ENCODE peak calls at places on chromosomes 6 and 20, in eight cellular contexts. P is astrocyte of the spinal cord, Z is body of pancreas, I is heart left ventricle, N is pancreas, F is brain microvascular endothelial cell, Q is psoas muscle, E is HCT116. S is an unnamed sample.

GRCh38 chr6:30972816-30973215 is 10.7 kb upstream of the MUC21 start:
- DNase-seq in Q (no peak), Z (no peak), N (no peak), F (no peak), P (no peak), I (no peak), E (no peak), S (no peak)

GRCh38 chr20:17912916-17913315 is 55.7 kb downstream of the SNX5 start:
- DNase-seq in Z (no peak), P (no peak), N (no peak), F (no peak), I (no peak), E (no peak), Q (no peak), S (no peak)

GRCh38 chr6:42028234-42029061 is 21.9 kb upstream of the TAF8 start:
- DNase-seq in Q (no peak), P (peak), F (peak), I (peak), N (no peak), Z (no peak), E (no peak), S (no peak)

GRCh38 chr6:159758031-159759001 is 3.5 kb upstream of the ACAT2 start:
- DNase-seq in N (no peak), I (no peak), E (peak), Q (no peak), Z (no peak), F (peak), P (peak), S (peak)

GRCh38 chr20:56447227-56447626 is 21.2 kb upstream of the RTF2 start:
- DNase-seq in Q (no peak), F (no peak), Z (no peak), P (no peak), E (no peak), I (no peak), N (no peak), S (no peak)

GRCh38 chr6:124683507-124683906 is 278.7 kb upstream of the RNF217 start:
- DNase-seq in P (no peak), N (no peak), E (no peak), Z (no peak), Q (no peak), F (no peak), I (no peak), S (no peak)

GRCh38 chr20:32775240-32775991 is 13.2 kb downstream of the DNMT3B start:
- DNase-seq in F (no peak), P (no peak), Q (no peak), N (no peak), E (no peak), Z (no peak), I (no peak), S (no peak)

GRCh38 chr20:15945301-15945700 is 627.9 kb downstream of the KIF16B start:
- DNase-seq in E (no peak), N (no peak), F (no peak), P (no peak), I (no peak), Z (no peak), Q (no peak), S (no peak)

GRCh38 chr6:137852346-137852745 is 14.7 kb upstream of the TNFAIP3 start:
- DNase-seq in P (no peak), E (no peak), I (no peak), Z (no peak), F (no peak), N (no peak), Q (no peak), S (no peak)

GRCh38 chr6:134379599-134379998 is 61.7 kb upstream of the SGK1 start:
- DNase-seq in F (no peak), Q (no peak), E (no peak), P (no peak), I (no peak), Z (no peak), N (no peak), S (no peak)

GRCh38 chr6:79257381-79258205 is 23.1 kb upstream of the HMGN3 start:
- DNase-seq in P (peak), I (no peak), Z (no peak), E (no peak), N (no peak), Q (no peak), F (peak), S (no peak)

GRCh38 chr6:7621761-7622160 is 31.8 kb downstream of the SNRNP48 start:
- DNase-seq in F (no peak), P (no peak), Z (no peak), E (no peak), I (no peak), N (no peak), Q (no peak), S (no peak)

GRCh38 chr6:127641905-127642304 is 64.9 kb downstream of the C6orf58 start:
- DNase-seq in P (peak), E (peak), I (no peak), Q (no peak), N (no peak), Z (peak), F (peak), S (peak)

GRCh38 chr6:166032366-166033171 is 135.1 kb downstream of the TBXT start:
- DNase-seq in Q (peak), P (peak), Z (peak), E (peak), I (peak), N (peak), F (peak), S (peak)

GRCh38 chr6:136790411-136791295 is 1.6 kb downstream of the MAP3K5 start:
- DNase-seq in F (no peak), I (no peak), N (no peak), E (no peak), Z (no peak), P (peak), Q (no peak), S (no peak)

GRCh38 chr6:12291785-12292604 is 1.8 kb downstream of the EDN1 start:
- DNase-seq in E (no peak), Z (peak), I (no peak), N (peak), Q (no peak), F (no peak), P (peak), S (no peak)

GRCh38 chr6:143027058-143027457 is 33.6 kb upstream of the AIG1 start:
- DNase-seq in N (peak), E (peak), F (peak), Q (peak), Z (peak), I (peak), P (peak), S (no peak)

GRCh38 chr6:22251331-22251730 is 45.5 kb downstream of the PRL start:
- DNase-seq in Q (no peak), F (no peak), Z (no peak), I (no peak), P (peak), N (no peak), E (no peak), S (peak)

GRCh38 chr6:55980627-55981211 is 105.3 kb upstream of the BMP5 start:
- DNase-seq in Z (peak), Q (no peak), P (peak), N (no peak), F (peak), I (no peak), E (peak), S (peak)

GRCh38 chr20:25221592-25222460 is 26.1 kb upstream of the PYGB start:
- DNase-seq in E (no peak), F (no peak), Q (peak), P (no peak), N (no peak), Z (no peak), I (peak), S (no peak)

GRCh38 chr20:54668271-54669053 is 193.1 kb downstream of the DOK5 start:
- DNase-seq in P (no peak), N (peak), I (no peak), Z (peak), F (no peak), E (no peak), Q (no peak), S (no peak)

GRCh38 chr20:38350879-38351775 is 4.8 kb downstream of the LBP start:
- DNase-seq in N (no peak), Q (peak), I (no peak), Z (peak), P (no peak), F (no peak), E (no peak), S (no peak)

GRCh38 chr6:170085475-170086401 is 205.1 kb downstream of the DLL1 start:
- DNase-seq in Z (no peak), I (no peak), F (no peak), P (no peak), E (no peak), N (peak), Q (no peak), S (no peak)

GRCh38 chr20:48189177-48189576 is 403.9 kb upstream of the SULF2 start:
- DNase-seq in I (no peak), Q (no peak), Z (no peak), N (no peak), E (peak), F (peak), P (peak), S (no peak)

GRCh38 chr6:90534337-90535025 is 52.4 kb downstream of the MAP3K7 start:
- DNase-seq in P (no peak), E (no peak), I (no peak), N (no peak), Q (no peak), F (no peak), Z (no peak), S (no peak)

GRCh38 chr20:56411759-56412472 is at the start of gene CASS4:
- DNase-seq in I (no peak), E (no peak), P (peak), Z (no peak), F (peak), N (no peak), Q (no peak), S (peak)

GRCh38 chr6:57127763-57128162 is 37.8 kb downstream of the ZNF451 start:
- DNase-seq in Z (no peak), P (no peak), E (no peak), N (no peak), F (no peak), I (no peak), Q (no peak), S (no peak)

GRCh38 chr6:53411451-53411850 is 62.7 kb upstream of the ELOVL5 start:
- DNase-seq in Q (no peak), N (no peak), P (no peak), E (no peak), I (no peak), F (peak), Z (no peak), S (no peak)

GRCh38 chr6:1514078-1514477 is 95.6 kb upstream of the FOXC1 start:
- DNase-seq in F (no peak), E (no peak), Z (no peak), I (no peak), P (no peak), Q (no peak), N (no peak), S (no peak)

GRCh38 chr6:113903666-113904330 is 46.7 kb downstream of the MARCKS start:
- DNase-seq in N (peak), Z (peak), I (peak), F (no peak), P (peak), Q (no peak), E (no peak), S (no peak)

GRCh38 chr20:39259010-39259803 is 297.1 kb downstream of the DHX35 start:
- DNase-seq in E (no peak), P (no peak), I (no peak), Q (no peak), F (no peak), Z (no peak), N (no peak), S (no peak)

GRCh38 chr6:44289726-44290125 is 19.5 kb downstream of the TMEM151B start:
- DNase-seq in Q (no peak), P (no peak), E (no peak), N (peak), Z (peak), I (no peak), F (no peak), S (no peak)

GRCh38 chr6:44735631-44735963 is 348.1 kb downstream of the CDC5L start:
- DNase-seq in Q (no peak), E (no peak), P (peak), F (peak), N (no peak), I (no peak), Z (no peak), S (peak)

GRCh38 chr6:85404497-85405174 is 45.2 kb upstream of the NT5E start:
- DNase-seq in E (peak), F (peak), Z (peak), P (peak), Q (no peak), I (no peak), N (peak), S (peak)

GRCh38 chr20:23108871-23109270 is 22.7 kb upstream of the CD93 start:
- DNase-seq in N (no peak), F (no peak), I (no peak), Q (no peak), P (no peak), Z (no peak), E (no peak), S (no peak)

GRCh38 chr6:110566346-110567125 is 90.1 kb upstream of the SLC22A16 start:
- DNase-seq in N (no peak), E (no peak), Z (no peak), P (no peak), Q (no peak), I (peak), F (no peak), S (no peak)

GRCh38 chr20:51802170-51802745 is at the start of gene SALL4:
- DNase-seq in Q (no peak), F (no peak), P (no peak), I (no peak), Z (peak), E (no peak), N (peak), S (no peak)

DNA sequence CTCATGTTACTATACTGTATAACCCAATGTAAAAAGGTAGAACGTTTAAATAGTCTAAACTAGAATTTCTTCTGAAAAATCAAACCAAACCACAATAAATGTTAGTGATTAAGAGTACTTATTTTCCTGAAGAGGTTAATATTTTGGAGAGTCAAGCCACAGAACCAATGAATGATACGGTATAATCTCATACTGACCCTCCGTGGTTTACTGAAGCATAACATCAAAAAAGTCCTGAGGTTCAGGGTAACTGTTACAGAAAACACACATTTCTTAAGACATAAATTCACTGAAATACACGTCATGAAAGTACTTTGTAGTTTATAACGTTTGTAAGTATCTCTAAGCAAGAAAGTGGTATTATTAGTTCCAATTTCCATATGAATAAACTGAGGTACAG is 28.9 kb downstream of the ESF1 start:
- DNase-seq in P (no peak), Z (no peak), F (no peak), N (no peak), I (no peak), Q (no peak), E (no peak), S (no peak)
- TF ChIP-seq CTCF in P (no peak), Z (no peak), F (no peak), N (no peak), I (no peak), Q (no peak), E (no peak), S (no peak)

GRCh38 chr6:26577720-26578072 is 19.1 kb upstream of the ABT1 start:
- DNase-seq in Z (no peak), N (no peak), P (no peak), E (no peak), F (no peak), Q (no peak), I (no peak), S (no peak)
- H3K4me3 ChIP-seq in Z (no peak), N (no peak), P (peak), E (no peak), F (peak), Q (peak), I (peak), S (peak)

DNA sequence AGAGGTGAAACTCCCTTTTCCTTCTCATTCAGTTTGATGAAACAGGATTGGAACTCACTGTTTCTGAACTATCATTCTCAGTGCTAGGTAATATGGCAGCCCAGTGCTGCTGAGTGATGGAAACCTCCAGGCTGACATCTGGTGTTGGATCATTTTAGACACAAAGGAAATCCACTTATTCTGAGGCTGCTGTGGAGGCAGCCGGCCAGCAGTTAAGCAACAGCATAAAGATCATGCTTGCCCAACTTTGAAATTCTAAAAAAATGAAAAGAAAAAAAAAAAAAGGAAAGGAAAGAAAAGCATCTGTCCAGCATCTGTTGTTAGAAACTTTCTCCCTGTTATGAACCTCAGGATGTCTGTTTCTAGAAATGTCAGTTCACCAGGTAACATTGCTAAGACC is 96.5 kb downstream of the RFPL4B start:
- DNase-seq in I (peak), P (peak), N (no peak), Q (peak), E (no peak), Z (peak), F (no peak), S (peak)
- TF ChIP-seq CTCF in I (no peak), P (no peak), N (no peak), Q (no peak), E (no peak), Z (no peak), F (no peak), S (no peak)

DNA sequence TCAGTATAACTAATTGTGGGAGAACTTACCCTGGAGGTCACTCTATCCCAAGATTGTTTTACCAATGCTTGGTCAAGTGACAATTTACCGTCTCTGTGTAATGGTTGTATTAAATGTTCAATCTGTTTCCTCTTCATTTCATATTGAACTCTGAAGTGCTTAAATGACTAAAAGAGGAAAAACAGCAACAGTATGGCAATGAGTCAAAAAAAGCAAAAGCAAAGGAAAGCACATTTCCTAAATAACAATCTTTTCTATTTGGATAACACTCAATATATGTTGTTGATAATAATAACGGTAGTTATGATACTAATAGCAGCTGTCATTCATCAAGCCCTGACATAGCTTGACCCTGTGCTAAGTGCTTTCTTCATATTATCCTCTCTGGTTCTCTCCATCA is 152.4 kb downstream of the SYNE1 start:
- DNase-seq in N (no peak), P (no peak), F (no peak), I (no peak), E (no peak), Q (no peak), Z (no peak), S (no peak)
- H3K4me3 ChIP-seq in N (no peak), P (no peak), F (no peak), I (no peak), E (no peak), Q (no peak), Z (no peak), S (no peak)

S was measured in astrocyte of the cerebellum.